ENCODE peak calls at places on chromosomes 12 and 14, in ten cellular contexts. Q is M059J; D is iPS-NIHi11; V is GM13976; L is activated T-helper 9 cell treated with anti-CD3 and anti-CD28 coated beads, Interleukin-2, amount 50 U/mL, for 16 hours; J is HCT116; B is ovary; E is WTC11; T is activated naive CD4-positive, alpha-beta T cell treated with Interleukin-2 at 50 U/mL for 16 hours; U is nephron progenitor cell. O is an unnamed sample.
A peak's percentile ranks its signal among the peaks of the same experiment; 100 is the strongest.

GRCh38 chr14:24051162-24051788 is 534 bp upstream of the CARMIL3 start:
- DNase-seq in V (peak; percentile 43), B (peak; percentile 39), T (peak; percentile 11), L (no peak), D (peak; percentile 33), E (peak; percentile 35), J (no peak), U (no peak), Q (no peak), O (no peak)

GRCh38 chr12:20212658-20213387 is 155.5 kb upstream of the PDE3A start:
- DNase-seq in D (peak; percentile 84), B (peak; percentile 79), L (no peak), Q (peak; percentile 99), U (peak; percentile 12), T (no peak), V (no peak), J (peak; percentile 82), E (peak; percentile 56), O (no peak)

GRCh38 chr14:34971801-34972200 is 11.0 kb upstream of the SRP54 start:
- DNase-seq in E (no peak), B (no peak), D (no peak), U (no peak), V (no peak), J (no peak), T (no peak), Q (no peak), L (no peak), O (no peak)

GRCh38 chr14:28101992-28102391 is 664.6 kb upstream of the FOXG1 start:
- DNase-seq in J (no peak), T (no peak), V (no peak), L (no peak), B (no peak), E (no peak), D (no peak), Q (no peak), U (no peak), O (no peak)

GRCh38 chr12:53744130-53744441 is 7.7 kb downstream of the CISTR start:
- DNase-seq in Q (no peak), L (no peak), B (no peak), E (no peak), J (no peak), V (no peak), T (no peak), D (no peak), U (no peak), O (no peak)

GRCh38 chr12:103801709-103802585 is 39.1 kb downstream of the NT5DC3 start:
- DNase-seq in D (no peak), V (no peak), U (no peak), B (no peak), E (no peak), J (peak; percentile 51), L (no peak), T (no peak), Q (peak; percentile 72), O (no peak)

GRCh38 chr14:103558071-103558882 is 4.2 kb downstream of the BAG5 start:
- DNase-seq in E (no peak), V (no peak), L (no peak), J (no peak), U (no peak), B (no peak), T (no peak), Q (peak; percentile 91), D (no peak), O (no peak)

GRCh38 chr14:52043690-52044089 is 25.2 kb downstream of the NID2 start:
- DNase-seq in T (peak; percentile 46), E (peak; percentile 73), D (peak; percentile 78), J (peak; percentile 50), U (peak; percentile 59), V (peak; percentile 40), L (no peak), B (no peak), Q (peak; percentile 40), O (peak; percentile 5)

GRCh38 chr14:101473045-101473729 is 88.1 kb upstream of the DIO3 start:
- DNase-seq in B (no peak), E (no peak), T (no peak), Q (no peak), V (no peak), U (no peak), D (no peak), J (no peak), L (no peak), O (no peak)

GRCh38 chr14:55832122-55832911 is 252.3 kb downstream of the KTN1 start:
- DNase-seq in V (no peak), D (no peak), E (no peak), Q (no peak), T (no peak), B (no peak), U (no peak), J (no peak), L (no peak), O (no peak)

GRCh38 chr14:85342858-85343607 is 186.9 kb upstream of the FLRT2 start:
- DNase-seq in J (no peak), T (no peak), E (no peak), L (no peak), V (no peak), D (no peak), Q (no peak), B (no peak), U (no peak), O (no peak)

GRCh38 chr12:5808956-5809355 is 136.1 kb downstream of the ANO2 start:
- DNase-seq in L (no peak), U (no peak), J (peak; percentile 54), B (no peak), T (no peak), V (no peak), D (no peak), Q (peak; percentile 97), E (no peak), O (no peak)

GRCh38 chr12:121811434-121812319 is 7.9 kb downstream of the SETD1B start:
- DNase-seq in J (no peak), U (peak; percentile 89), Q (peak; percentile 79), L (peak; percentile 62), V (peak; percentile 94), D (peak; percentile 92), T (peak; percentile 73), B (peak; percentile 85), E (peak; percentile 80), O (no peak)

GRCh38 chr14:76894308-76894707 is 68.1 kb downstream of the LRRC74A start:
- DNase-seq in J (no peak), D (peak; percentile 52), B (no peak), T (no peak), V (no peak), U (no peak), Q (peak; percentile 26), L (no peak), E (no peak), O (no peak)

GRCh38 chr14:24368562-24369252 is 723 bp downstream of the NFATC4 start:
- DNase-seq in Q (no peak), J (no peak), D (peak; percentile 89), U (peak; percentile 79), E (peak; percentile 82), T (peak; percentile 29), V (peak; percentile 84), B (peak; percentile 92), L (peak; percentile 14), O (no peak)

GRCh38 chr14:64035143-64035542 is 182.3 kb downstream of the SYNE2 start:
- DNase-seq in J (no peak), Q (peak; percentile 54), D (no peak), L (no peak), B (no peak), U (no peak), T (no peak), V (no peak), E (no peak), O (no peak)

GRCh38 chr12:47942327-47943230 is 20.8 kb upstream of the TMEM106C start:
- DNase-seq in E (peak; percentile 89), T (peak; percentile 42), V (peak; percentile 75), U (peak; percentile 43), J (no peak), L (peak; percentile 18), D (peak; percentile 96), Q (no peak), B (peak; percentile 31), O (no peak)

GRCh38 chr14:96082420-96083300 is 43.5 kb downstream of the C14orf132 start:
- DNase-seq in U (no peak), Q (no peak), J (no peak), L (no peak), V (no peak), B (no peak), T (no peak), E (no peak), D (no peak), O (no peak)

GRCh38 chr12:81573228-81573627 is 185.9 kb downstream of the PPFIA2 start:
- DNase-seq in E (no peak), L (no peak), Q (no peak), D (no peak), J (no peak), U (no peak), B (no peak), T (no peak), V (no peak), O (no peak)

GRCh38 chr12:94175763-94176660 is 27.6 kb downstream of the PLXNC1 start:
- DNase-seq in U (no peak), T (no peak), Q (no peak), E (no peak), B (no peak), J (no peak), V (no peak), L (no peak), D (no peak), O (no peak)

GRCh38 chr14:69059658-69060648 is 80.9 kb upstream of the ACTN1 start:
- DNase-seq in B (no peak), Q (peak; percentile 94), E (no peak), T (no peak), U (no peak), L (no peak), D (no peak), V (no peak), J (no peak), O (no peak)

GRCh38 chr14:95381726-95382125 is 62.0 kb upstream of the CLMN start:
- DNase-seq in U (no peak), Q (no peak), B (no peak), L (no peak), V (no peak), J (no peak), E (no peak), T (no peak), D (no peak), O (no peak)

GRCh38 chr14:96727076-96727475 is 70.1 kb upstream of the VRK1 start:
- DNase-seq in V (no peak), B (no peak), Q (no peak), T (no peak), J (no peak), D (no peak), L (no peak), U (no peak), E (no peak), O (no peak)

GRCh38 chr14:74207943-74208342 is 31.3 kb upstream of the VSX2 start:
- DNase-seq in Q (peak; percentile 9), E (peak; percentile 54), V (no peak), D (peak; percentile 50), T (no peak), L (no peak), U (no peak), B (no peak), J (peak; percentile 16), O (no peak)

GRCh38 chr12:112096667-112097066 is 11.9 kb downstream of the NAA25 start:
- DNase-seq in Q (peak; percentile 90), V (no peak), U (no peak), T (no peak), J (peak; percentile 87), D (no peak), E (no peak), L (no peak), B (no peak), O (no peak)

GRCh38 chr12:81627336-81628189 is 131.6 kb downstream of the PPFIA2 start:
- DNase-seq in T (no peak), U (no peak), E (no peak), V (no peak), B (no peak), L (no peak), D (peak; percentile 26), Q (peak; percentile 26), J (peak; percentile 52), O (no peak)

GRCh38 chr12:77531912-77532311 is 298.8 kb upstream of the NAV3 start:
- DNase-seq in L (no peak), Q (no peak), B (no peak), V (no peak), J (no peak), E (no peak), D (no peak), U (no peak), T (no peak), O (no peak)

O was measured in activated T-helper 1 cell treated with Interleukin-2 at 50 U/mL for 16 hours.